ENCODE peak calls at places on chromosomes 16 and 17, in ten cellular contexts. K is astrocyte of the spinal cord, X is GM12878, S is Calu3, F is kidney, C is IMR-90, L is brain microvascular endothelial cell, Z is heart left ventricle, E is MCF 10A, R is H1. N is an unnamed sample.
A peak's percentile ranks its signal among the peaks of the same experiment; 100 is the strongest.

GRCh38 chr16:86129541-86129940 is 230.6 kb downstream of the IRF8 start:
- DNase-seq in K (no peak), X (no peak), S (no peak), F (no peak), C (peak; percentile 70), L (no peak), Z (no peak), E (no peak), R (no peak), N (no peak)

GRCh38 chr17:77527394-77527793 is 386.6 kb downstream of the SEC14L1 start:
- DNase-seq in K (no peak), X (no peak), S (no peak), F (no peak), C (no peak), L (no peak), Z (no peak), E (no peak), R (no peak), N (no peak)

GRCh38 chr17:48611213-48611612 is 396 bp upstream of the HOXB7 start:
- DNase-seq in K (peak; percentile 49), X (no peak), S (no peak), F (peak; percentile 82), C (peak; percentile 43), L (no peak), Z (no peak), E (no peak), R (no peak), N (no peak)

GRCh38 chr16:57713596-57713995 is 19.0 kb downstream of the DRC7 start:
- DNase-seq in K (no peak), X (no peak), S (no peak), F (no peak), C (no peak), L (no peak), Z (no peak), E (no peak), R (no peak), N (no peak)

GRCh38 chr16:30179195-30179594 is 4.2 kb upstream of the CORO1A start:
- DNase-seq in K (no peak), X (no peak), S (no peak), F (no peak), C (no peak), L (no peak), Z (peak; percentile 2), E (no peak), R (no peak), N (no peak)

GRCh38 chr17:38912221-38912813 is 13.1 kb upstream of the LASP1NB start:
- DNase-seq in K (no peak), X (no peak), S (no peak), F (peak; percentile 82), C (no peak), L (no peak), Z (no peak), E (no peak), R (no peak), N (peak; percentile 75)

GRCh38 chr16:27230562-27230991 is 27.3 kb downstream of the KDM8 start:
- DNase-seq in K (no peak), X (no peak), S (no peak), F (no peak), C (no peak), L (no peak), Z (peak; percentile 74), E (no peak), R (no peak), N (no peak)

GRCh38 chr16:75496546-75496945 is 1.3 kb upstream of the CHST6 start:
- DNase-seq in K (no peak), X (no peak), S (no peak), F (no peak), C (no peak), L (no peak), Z (no peak), E (no peak), R (no peak), N (no peak)

GRCh38 chr16:76583995-76584394 is 306.8 kb downstream of the CNTNAP4 start:
- DNase-seq in K (no peak), X (no peak), S (no peak), F (no peak), C (no peak), L (no peak), Z (no peak), E (no peak), R (no peak), N (no peak)

GRCh38 chr17:71438631-71439146 is 682.1 kb upstream of the SOX9 start:
- DNase-seq in K (peak; percentile 96), X (no peak), S (peak; percentile 45), F (no peak), C (peak; percentile 98), L (peak; percentile 94), Z (no peak), E (peak; percentile 87), R (no peak), N (no peak)

GRCh38 chr17:28792877-28793666 is 49.3 kb downstream of the TRAF4 start:
- DNase-seq in K (no peak), X (no peak), S (no peak), F (no peak), C (peak; percentile 32), L (no peak), Z (no peak), E (no peak), R (no peak), N (no peak)

GRCh38 chr17:48520631-48521045 is 10.2 kb downstream of the HOXB1 start:
- DNase-seq in K (peak; percentile 43), X (no peak), S (no peak), F (no peak), C (peak; percentile 67), L (no peak), Z (no peak), E (no peak), R (no peak), N (no peak)

GRCh38 chr17:34118564-34118963 is 136.5 kb upstream of the CCL2 start:
- DNase-seq in K (no peak), X (no peak), S (no peak), F (no peak), C (no peak), L (no peak), Z (no peak), E (no peak), R (peak; percentile 17), N (no peak)

GRCh38 chr16:50368410-50369132 is at the start of gene BRD7:
- DNase-seq in K (peak; percentile 44), X (no peak), S (peak; percentile 77), F (peak; percentile 83), C (peak; percentile 37), L (peak; percentile 29), Z (peak; percentile 85), E (peak; percentile 51), R (peak; percentile 71), N (peak; percentile 90)

GRCh38 chr16:81447383-81448101 is 2.9 kb downstream of the CMIP start:
- DNase-seq in K (no peak), X (no peak), S (peak; percentile 67), F (peak; percentile 80), C (no peak), L (no peak), Z (no peak), E (peak; percentile 82), R (no peak), N (no peak)

GRCh38 chr17:68860941-68861340 is 94.3 kb downstream of the ABCA8 start:
- DNase-seq in K (no peak), X (no peak), S (no peak), F (no peak), C (no peak), L (no peak), Z (no peak), E (no peak), R (no peak), N (no peak)

GRCh38 chr17:68865584-68865983 is 89.6 kb downstream of the ABCA8 start:
- DNase-seq in K (no peak), X (no peak), S (no peak), F (no peak), C (no peak), L (no peak), Z (no peak), E (no peak), R (no peak), N (no peak)

GRCh38 chr17:68861602-68862001 is 93.6 kb downstream of the ABCA8 start:
- DNase-seq in K (no peak), X (no peak), S (no peak), F (no peak), C (no peak), L (no peak), Z (no peak), E (no peak), R (no peak), N (no peak)

GRCh38 chr17:68867759-68868516 is 87.3 kb downstream of the ABCA8 start:
- DNase-seq in K (no peak), X (no peak), S (no peak), F (no peak), C (no peak), L (no peak), Z (no peak), E (no peak), R (no peak), N (no peak)

GRCh38 chr17:68863091-68863652 is 92.0 kb downstream of the ABCA8 start:
- DNase-seq in K (no peak), X (no peak), S (no peak), F (no peak), C (no peak), L (no peak), Z (no peak), E (no peak), R (no peak), N (no peak)
- TF ChIP-seq CTCF in K (no peak), X (no peak), S (no peak), F (no peak), C (no peak), L (no peak), Z (no peak), E (no peak), R (no peak), N (no peak)

GRCh38 chr16:84816023-84816422 is 3.8 kb upstream of the CRISPLD2 start:
- DNase-seq in K (no peak), X (no peak), S (no peak), F (peak; percentile 42), C (no peak), L (no peak), Z (peak; percentile 28), E (no peak), R (no peak), N (no peak)
- TF ChIP-seq CTCF in K (no peak), X (no peak), S (no peak), F (no peak), C (no peak), L (no peak), Z (no peak), E (no peak), R (no peak), N (no peak)

GRCh38 chr16:65576631-65577030 is 454.8 kb upstream of the CDH11 start:
- DNase-seq in K (no peak), X (no peak), S (no peak), F (no peak), C (no peak), L (no peak), Z (no peak), E (no peak), R (peak; percentile 78), N (no peak)
- TF ChIP-seq CTCF in K (no peak), X (no peak), S (no peak), F (no peak), C (no peak), L (no peak), Z (no peak), E (no peak), R (peak; percentile 81), N (peak; percentile 21)

DNA sequence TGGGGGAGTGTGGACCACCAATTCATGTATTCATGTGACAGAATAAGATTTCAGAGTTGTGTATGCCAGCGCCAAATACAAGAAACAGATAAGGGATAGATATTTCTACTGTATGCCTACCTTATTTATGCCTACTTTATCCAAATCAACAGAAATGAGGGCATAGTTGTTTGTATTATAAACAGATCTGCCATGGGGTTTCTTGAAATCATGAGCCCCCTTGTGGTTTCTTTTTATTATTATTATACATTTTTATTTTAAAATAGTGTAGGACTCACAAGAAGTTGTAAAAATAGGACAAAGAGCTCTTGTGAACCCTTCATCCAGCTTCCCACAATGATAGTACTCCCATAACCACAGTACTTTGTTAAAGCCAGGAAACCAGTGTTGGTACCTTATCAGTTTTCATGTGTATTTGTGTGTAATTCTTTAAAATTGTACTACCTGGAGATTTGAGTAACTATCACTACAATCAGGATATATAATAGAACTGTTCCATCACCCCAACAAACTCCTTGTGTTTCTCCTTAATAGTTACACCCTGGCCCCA is 229.4 kb downstream of the CCDC182 start:
- DNase-seq in K (no peak), X (no peak), S (no peak), F (no peak), C (no peak), L (no peak), Z (no peak), E (no peak), R (no peak), N (no peak)
- TF ChIP-seq CTCF in K (no peak), X (no peak), S (no peak), F (no peak), C (peak; percentile 16), L (no peak), Z (peak; percentile 9), E (no peak), R (no peak), N (no peak)

N was measured in osteocyte.